ENCODE peak calls at places on chromosomes 7 and 10, in nine cellular contexts. E is OCI-LY7; Y is CD8-positive, alpha-beta T cell; S is right atrium auricular region; V is tibial artery; X is heart right ventricle; N is effector memory CD4-positive, alpha-beta T cell; W is AG04450; O is IMR-90. D is an unnamed sample. For H3K9me3, the result is how much of the 10 kb centered on the place peaks cover.

GRCh38 chr10:48543445-48543844 is 61.4 kb downstream of the ARHGAP22 start:
- DNase-seq in W (no peak), N (no peak), E (no peak), X (no peak), O (peak), S (no peak), Y (no peak), V (no peak), D (no peak)

GRCh38 chr7:22364910-22365309 is 8.0 kb upstream of the RAPGEF5 start:
- DNase-seq in E (no peak), V (no peak), Y (no peak), N (no peak), W (no peak), X (no peak), O (no peak), S (no peak), D (no peak)

GRCh38 chr10:72545511-72545910 is 80.4 kb downstream of the MICU1 start:
- DNase-seq in W (no peak), X (no peak), O (no peak), V (no peak), N (no peak), S (no peak), Y (no peak), E (no peak), D (no peak)

GRCh38 chr10:44334621-44335184 is 50.2 kb downstream of the CXCL12 start:
- DNase-seq in E (no peak), V (no peak), O (peak), X (no peak), N (no peak), S (peak), Y (no peak), W (peak), D (no peak)

GRCh38 chr10:89207801-89208551 is 859 bp upstream of the CH25H start:
- DNase-seq in X (peak), V (peak), N (no peak), E (no peak), S (peak), W (no peak), Y (peak), O (no peak), D (no peak)

GRCh38 chr7:69922011-69922803 is 323.9 kb downstream of the AUTS2 start:
- DNase-seq in O (no peak), S (no peak), N (no peak), E (no peak), W (no peak), V (no peak), Y (no peak), X (no peak), D (no peak)

GRCh38 chr10:123496336-123496735 is 169.8 kb upstream of the GPR26 start:
- DNase-seq in N (no peak), O (no peak), W (no peak), Y (no peak), V (no peak), S (no peak), X (no peak), E (no peak), D (no peak)

GRCh38 chr10:78769526-78769925 is 299.2 kb upstream of the ZMIZ1 start:
- DNase-seq in N (no peak), S (no peak), E (no peak), X (no peak), O (no peak), V (peak), Y (no peak), W (no peak), D (no peak)

GRCh38 chr7:134646425-134647305 is at the start of gene BPGM:
- DNase-seq in Y (peak), W (peak), S (peak), X (peak), E (peak), V (peak), N (peak), O (peak), D (peak)

GRCh38 chr10:97190452-97190851 is 4.7 kb upstream of the SLIT1 start:
- DNase-seq in W (no peak), V (no peak), Y (no peak), X (no peak), N (no peak), S (no peak), O (no peak), E (no peak), D (no peak)

GRCh38 chr10:118002581-118002980 is 44.2 kb downstream of the RAB11FIP2 start:
- DNase-seq in W (no peak), S (no peak), E (no peak), X (no peak), O (peak), V (no peak), N (no peak), Y (no peak), D (no peak)

GRCh38 chr10:62166331-62167154 is 102.1 kb downstream of the RTKN2 start:
- DNase-seq in S (no peak), X (no peak), E (peak), Y (no peak), V (peak), O (peak), N (no peak), W (peak), D (no peak)

GRCh38 chr7:84841809-84842208 is 345.0 kb downstream of the SEMA3D start:
- DNase-seq in O (peak), S (no peak), W (peak), X (no peak), E (no peak), N (no peak), Y (no peak), V (no peak), D (no peak)

GRCh38 chr7:33886100-33886623 is 19.2 kb upstream of the BMPER start:
- DNase-seq in S (no peak), V (no peak), O (peak), X (no peak), N (no peak), Y (no peak), W (no peak), E (no peak), D (no peak)

GRCh38 chr7:66257481-66257880 is 52.3 kb downstream of the TPST1 start:
- DNase-seq in S (no peak), V (no peak), X (no peak), E (no peak), W (no peak), O (no peak), Y (no peak), N (no peak), D (no peak)

GRCh38 chr10:127990846-127991542 is 84.1 kb downstream of the PTPRE start:
- DNase-seq in S (no peak), X (peak), O (peak), Y (peak), W (no peak), N (no peak), V (no peak), E (no peak), D (no peak)

GRCh38 chr7:16634292-16634738 is 11.2 kb downstream of the ANKMY2 start:
- DNase-seq in Y (no peak), N (no peak), E (no peak), O (no peak), V (peak), W (no peak), S (no peak), X (no peak), D (no peak)

GRCh38 chr7:12949060-12950045 is 261.9 kb downstream of the ARL4A start:
- DNase-seq in S (no peak), W (no peak), E (no peak), X (no peak), N (no peak), V (no peak), O (peak), Y (no peak), D (no peak)

GRCh38 chr7:158829021-158829341 is 328 bp downstream of the ESYT2 start:
- DNase-seq in S (no peak), N (peak), O (peak), V (no peak), Y (peak), X (no peak), W (peak), E (peak), D (no peak)

GRCh38 chr7:32058017-32058416 is 12.2 kb downstream of the PDE1C start:
- DNase-seq in E (no peak), W (no peak), O (no peak), V (no peak), N (no peak), Y (no peak), X (no peak), S (no peak), D (no peak)
- H3K4me3 ChIP-seq in E (no peak), W (no peak), O (no peak), V (no peak), N (no peak), Y (no peak), X (peak), S (no peak), D (no peak)

GRCh38 chr10:88069338-88069737 is 205.9 kb downstream of the PTEN start:
- DNase-seq in X (no peak), V (no peak), N (no peak), S (no peak), W (no peak), E (no peak), O (no peak), Y (no peak), D (no peak)

GRCh38 chr10:88065384-88066049 is 202.1 kb downstream of the PTEN start:
- DNase-seq in Y (no peak), O (no peak), X (no peak), V (no peak), N (no peak), E (no peak), W (no peak), S (no peak), D (no peak)

GRCh38 chr10:88064608-88065383 is 201.4 kb downstream of the PTEN start:
- DNase-seq in S (peak), N (no peak), W (peak), Y (peak), O (peak), V (peak), X (peak), E (no peak), D (no peak)

GRCh38 chr10:88066319-88066718 is 202.9 kb downstream of the PTEN start:
- DNase-seq in S (no peak), O (no peak), X (no peak), V (no peak), E (no peak), Y (no peak), N (no peak), W (no peak), D (no peak)

GRCh38 chr10:88066876-88067275 is 203.5 kb downstream of the PTEN start:
- DNase-seq in S (no peak), Y (peak), O (no peak), N (no peak), W (no peak), E (peak), X (no peak), V (no peak), D (peak)
- H3K27ac ChIP-seq in S (peak), Y (peak), O (no peak), N (peak), W (no peak), E (peak), X (peak), V (no peak), D (peak)

DNA sequence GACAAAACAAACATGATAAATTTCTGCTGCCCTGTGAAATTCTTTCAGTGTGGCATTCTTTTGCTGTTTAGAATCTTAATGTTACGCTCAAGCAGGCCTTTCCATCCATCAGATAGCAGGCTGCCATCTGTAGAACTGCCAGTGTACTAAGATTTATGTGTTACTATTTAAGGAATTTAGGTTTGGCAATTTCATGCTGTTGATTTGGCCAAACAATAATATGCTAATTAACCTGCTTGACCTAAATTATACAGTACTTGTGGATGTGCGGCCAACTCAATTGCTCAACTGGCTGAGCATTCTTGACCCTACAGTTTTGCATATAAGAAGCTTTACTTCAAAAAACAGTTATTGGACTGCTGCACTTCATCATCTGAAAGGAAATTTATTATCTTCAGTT is 477.7 kb upstream of the TPK1 start:
- DNase-seq in N (no peak), V (no peak), X (no peak), E (no peak), O (no peak), Y (no peak), W (no peak), S (no peak), D (no peak)
- H3K9me3 ChIP-seq in N (under half), V (under half), X (under half), E (under half), O (under half), Y (under half), W (under half), S (under half), D (under half)

GRCh38 chr7:5478568-5479045 is 55.0 kb upstream of the TNRC18 start:
- DNase-seq in E (no peak), Y (no peak), W (no peak), V (no peak), X (no peak), O (no peak), N (no peak), S (no peak), D (no peak)
- H3K4me3 ChIP-seq in E (no peak), Y (no peak), W (no peak), V (peak), X (peak), O (no peak), N (no peak), S (peak), D (no peak)

DNA sequence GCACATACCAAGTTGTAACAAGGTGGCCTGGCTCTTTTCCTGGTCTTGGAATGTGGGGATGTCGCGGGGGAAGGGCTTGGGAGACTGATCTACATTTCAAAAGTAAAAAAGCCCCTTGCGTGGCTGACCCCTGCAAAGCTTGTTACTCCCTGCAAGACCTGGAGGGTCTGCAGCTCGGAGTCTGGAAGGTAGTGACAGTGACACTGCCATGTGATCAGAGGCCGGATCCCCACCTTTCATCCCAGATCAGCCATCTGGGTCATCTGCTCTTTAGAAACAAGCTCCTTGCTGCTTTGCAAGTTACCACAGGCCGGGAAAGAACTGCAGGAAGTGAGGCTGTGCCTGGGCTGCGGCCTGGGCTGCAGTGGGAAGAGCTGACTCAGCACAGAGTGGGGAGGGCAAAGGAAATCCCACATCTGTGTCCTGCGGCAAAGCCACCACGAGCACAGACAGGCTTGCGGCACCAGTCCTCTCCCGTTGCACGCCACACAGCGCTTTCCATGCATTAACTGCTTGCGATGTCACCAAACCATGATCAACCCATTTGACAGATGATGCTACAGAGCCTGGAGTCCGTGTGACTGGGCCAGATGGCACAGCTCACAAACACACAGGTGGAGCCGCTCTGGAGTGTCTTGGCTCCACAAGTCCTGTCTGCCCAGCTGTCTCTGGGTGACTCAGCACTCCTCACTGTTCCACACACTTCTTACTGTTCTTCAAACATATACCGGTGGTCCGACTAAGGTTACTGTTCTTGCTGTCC is 97.7 kb downstream of the SH3PXD2A start:
- DNase-seq in O (peak), N (peak), V (no peak), W (peak), X (peak), Y (peak), E (no peak), S (no peak), D (no peak)
- H3K27ac ChIP-seq in O (peak), N (no peak), V (peak), W (peak), X (peak), Y (no peak), E (no peak), S (peak), D (no peak)

DNA sequence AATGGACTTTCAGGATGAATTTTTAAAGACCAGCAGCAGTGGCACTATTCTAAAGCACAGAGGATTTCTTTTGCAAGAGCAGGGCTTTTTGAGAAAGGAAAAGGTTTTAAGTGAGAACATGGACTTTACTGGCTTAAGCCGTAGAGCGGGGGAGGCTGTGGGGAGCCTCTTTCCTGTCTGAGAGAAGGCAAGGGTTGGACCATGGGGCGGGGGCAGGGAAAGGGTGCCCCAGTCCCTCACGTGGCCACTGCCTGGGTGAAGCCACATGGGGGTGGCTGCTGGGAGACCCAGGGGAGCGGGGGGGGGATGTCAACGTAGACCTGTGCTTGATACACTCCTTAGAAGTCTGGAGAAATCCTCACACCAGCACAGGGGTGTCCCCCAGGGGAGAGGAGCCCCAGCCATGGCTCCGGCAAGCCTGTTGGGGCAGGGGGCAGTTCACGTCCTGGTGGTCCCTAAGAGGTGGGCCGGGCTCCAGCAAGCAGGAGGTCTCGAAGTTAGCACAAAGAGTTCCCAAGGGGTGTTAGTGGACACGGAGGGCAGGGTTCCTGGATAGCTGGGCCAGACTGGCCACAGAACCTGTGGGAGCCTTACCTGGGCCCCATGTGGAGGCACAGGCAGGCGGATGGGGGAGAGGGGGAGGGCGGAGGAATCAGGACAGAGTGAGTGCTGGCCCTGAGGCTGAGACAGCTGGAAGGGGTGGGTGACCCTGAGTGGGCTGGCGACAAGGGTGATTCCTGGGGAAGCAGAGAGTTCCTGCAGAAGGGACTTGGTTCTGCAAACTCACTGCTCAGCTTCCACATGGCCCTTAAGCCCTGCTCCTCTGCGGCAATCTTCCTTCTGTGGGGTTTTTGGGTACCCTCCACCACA is 36.9 kb upstream of the ELFN1 start:
- DNase-seq in X (no peak), W (no peak), E (no peak), O (no peak), V (no peak), Y (no peak), S (no peak), N (no peak), D (no peak)
- H3K9me3 ChIP-seq in X (under half), W (under half), E (under half), O (under half), V (under half), Y (under half), S (under half), N (under half), D (under half)